ENCODE peak calls at places on chromosomes 6 and 20, in five cellular contexts. I is CD8-positive, alpha-beta T cell; L is IMR-90; D is HL-60; G is fibroblast of villous mesenchyme. Z is an unnamed sample.
A peak's percentile ranks its signal among the peaks of the same experiment; 100 is the strongest.

GRCh38 chr6:108763931-108764579 is 84.2 kb upstream of the ARMC2 start:
- DNase-seq in L (no peak), G (no peak), D (no peak), I (no peak), Z (no peak)

GRCh38 chr20:38685853-38686473 is 38.3 kb upstream of the SLC32A1 start:
- DNase-seq in I (peak; percentile 14), L (peak; percentile 44), G (peak; percentile 52), D (peak; percentile 33), Z (peak; percentile 88)

GRCh38 chr6:73451166-73452106 is 661 bp downstream of the CGAS start:
- DNase-seq in G (peak; percentile 50), I (peak; percentile 18), D (peak; percentile 66), L (peak; percentile 43), Z (no peak)

GRCh38 chr6:24918641-24919403 is 16.9 kb downstream of the RIPOR2 start:
- DNase-seq in G (no peak), I (no peak), L (no peak), D (no peak), Z (no peak)

GRCh38 chr6:128124713-128125112 is 223.9 kb upstream of the THEMIS start:
- DNase-seq in G (peak; percentile 63), L (peak; percentile 39), D (no peak), I (no peak), Z (no peak)

GRCh38 chr6:28683945-28684538 is 158.4 kb downstream of the GPX5 start:
- DNase-seq in I (no peak), D (peak; percentile 25), G (peak; percentile 49), L (peak; percentile 34), Z (no peak)

GRCh38 chr20:51505566-51505965 is 37.0 kb downstream of the NFATC2 start:
- DNase-seq in G (no peak), D (no peak), I (no peak), L (no peak), Z (no peak)

GRCh38 chr6:114024746-114025145 is 53.8 kb upstream of the HDAC2 start:
- DNase-seq in I (no peak), G (peak; percentile 24), D (no peak), L (peak; percentile 41), Z (no peak)

GRCh38 chr6:105177521-105177920 is 2.3 kb downstream of the POPDC3 start:
- DNase-seq in L (no peak), I (no peak), D (no peak), G (no peak), Z (no peak)

GRCh38 chr6:24788031-24788665 is 10.6 kb downstream of the ARMH2 start:
- DNase-seq in I (no peak), D (no peak), G (peak; percentile 18), L (peak; percentile 81), Z (no peak)

GRCh38 chr20:61159940-61160688 is 91.9 kb upstream of the CDH4 start:
- DNase-seq in D (no peak), G (no peak), I (no peak), L (no peak), Z (no peak)

GRCh38 chr20:51428451-51429143 is 113.9 kb downstream of the NFATC2 start:
- DNase-seq in I (no peak), G (peak; percentile 63), D (no peak), L (peak; percentile 44), Z (peak; percentile 54)

GRCh38 chr6:166966268-166966667 is 9.9 kb upstream of the RNASET2 start:
- DNase-seq in I (no peak), D (no peak), L (no peak), G (no peak), Z (no peak)

GRCh38 chr20:47800619-47801018 is 15.3 kb upstream of the SULF2 start:
- DNase-seq in I (no peak), G (no peak), L (no peak), D (no peak), Z (no peak)

GRCh38 chr6:85116475-85116874 is 333.4 kb upstream of the NT5E start:
- DNase-seq in I (no peak), D (no peak), L (no peak), G (no peak), Z (no peak)

GRCh38 chr6:85115876-85116275 is 334.0 kb upstream of the NT5E start:
- DNase-seq in L (no peak), I (no peak), G (no peak), D (no peak), Z (no peak)

GRCh38 chr6:85114583-85114939 is 335.3 kb upstream of the NT5E start:
- DNase-seq in I (no peak), D (no peak), L (no peak), G (no peak), Z (no peak)

GRCh38 chr6:85113934-85114582 is 335.8 kb upstream of the NT5E start:
- DNase-seq in G (no peak), L (no peak), D (no peak), I (no peak), Z (no peak)

DNA sequence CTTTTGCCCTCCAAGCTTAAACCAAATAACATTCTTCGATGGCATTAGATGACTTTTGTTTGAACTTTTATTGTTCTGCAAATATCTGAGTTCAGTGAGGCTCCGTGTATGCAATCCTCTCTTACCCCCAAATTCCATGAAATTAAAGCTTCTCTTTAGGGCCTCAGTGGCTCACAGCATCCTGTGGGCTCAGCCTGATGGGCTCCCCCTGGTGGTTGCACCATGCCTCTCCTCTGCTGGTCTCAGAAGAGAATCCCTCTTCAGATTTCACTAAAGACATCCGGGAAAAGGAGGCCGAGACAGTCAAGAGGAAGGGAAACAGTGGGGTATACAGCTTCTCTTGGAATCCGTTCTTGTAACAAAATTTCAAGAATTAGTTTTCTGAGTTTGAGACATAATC is 331.6 kb upstream of the NT5E start:
- DNase-seq in D (no peak), I (no peak), G (no peak), L (no peak), Z (no peak)
- TF ChIP-seq CTCF in D (no peak), I (no peak), G (no peak), L (no peak), Z (no peak)

GRCh38 chr20:6101346-6101745 is 21.5 kb downstream of the FERMT1 start:
- DNase-seq in G (no peak), I (no peak), D (no peak), L (no peak), Z (no peak)
- TF ChIP-seq CTCF in G (no peak), I (no peak), D (no peak), L (no peak), Z (no peak)

GRCh38 chr6:90369024-90369519 is 72.4 kb upstream of the BACH2 start:
- DNase-seq in L (peak; percentile 100), D (no peak), G (peak; percentile 100), I (no peak), Z (no peak)
- TF ChIP-seq CTCF in L (no peak), D (no peak), G (no peak), I (no peak), Z (no peak)

GRCh38 chr20:294602-295001 is 2.8 kb upstream of the ZCCHC3 start:
- DNase-seq in D (no peak), G (no peak), L (no peak), I (no peak), Z (no peak)

GRCh38 chr20:298755-299391 is 1.5 kb downstream of the ZCCHC3 start:
- DNase-seq in I (no peak), D (no peak), G (no peak), L (no peak), Z (no peak)

GRCh38 chr20:295804-296203 is 1.6 kb upstream of the ZCCHC3 start:
- DNase-seq in G (no peak), L (no peak), I (no peak), D (no peak), Z (no peak)

GRCh38 chr20:297925-298754 is 770 bp downstream of the ZCCHC3 start:
- DNase-seq in L (peak; percentile 71), I (peak; percentile 18), G (peak; percentile 68), D (peak; percentile 75), Z (peak; percentile 49)

GRCh38 chr20:297098-297924 is at the start of gene ZCCHC3:
- DNase-seq in L (peak; percentile 93), I (peak; percentile 76), G (peak; percentile 97), D (peak; percentile 98), Z (peak; percentile 74)
- TF ChIP-seq CTCF in L (peak; percentile 30), I (no peak), G (peak; percentile 15), D (no peak), Z (peak; percentile 14)

GRCh38 chr20:10323729-10324128 is 105.1 kb downstream of the SNAP25 start:
- DNase-seq in L (no peak), G (no peak), I (no peak), D (no peak), Z (no peak)
- TF ChIP-seq CTCF in L (no peak), G (no peak), I (no peak), D (no peak), Z (no peak)

DNA sequence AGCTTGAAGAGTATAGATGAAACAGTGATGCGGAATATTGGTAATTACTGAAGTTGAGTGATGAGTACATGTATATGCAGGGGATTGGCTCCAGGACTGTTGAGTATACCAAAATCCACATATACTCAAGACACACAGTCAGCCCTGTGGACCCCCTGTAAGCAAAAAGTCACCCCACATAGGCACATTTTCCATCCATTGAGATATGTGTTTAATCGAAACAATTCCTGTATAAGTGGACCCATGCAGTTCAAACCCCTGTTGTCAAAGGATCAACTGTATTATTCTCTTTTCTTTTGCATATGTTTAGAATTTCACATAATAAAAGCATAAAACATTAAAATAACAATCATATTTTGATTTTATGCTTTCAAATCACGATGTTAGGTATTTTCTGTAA is 32.1 kb upstream of the FILIP1 start:
- DNase-seq in I (no peak), G (no peak), L (no peak), D (no peak), Z (no peak)
- TF ChIP-seq CTCF in I (no peak), G (no peak), L (no peak), D (no peak), Z (no peak)

GRCh38 chr20:24303393-24303792 is 166.0 kb upstream of the SYNDIG1 start:
- DNase-seq in G (no peak), I (no peak), L (no peak), D (no peak), Z (no peak)
- TF ChIP-seq CTCF in G (no peak), I (no peak), L (no peak), D (no peak), Z (no peak)

GRCh38 chr6:35970181-35970580 is 49.3 kb upstream of the SRPK1 start:
- DNase-seq in G (peak; percentile 32), L (peak; percentile 80), I (no peak), D (no peak), Z (no peak)

GRCh38 chr6:35973670-35974222 is 50.7 kb downstream of the SLC26A8 start:
- DNase-seq in L (no peak), G (no peak), I (no peak), D (no peak), Z (no peak)

GRCh38 chr6:35969676-35970075 is 48.8 kb upstream of the SRPK1 start:
- DNase-seq in G (no peak), I (no peak), L (peak; percentile 48), D (no peak), Z (no peak)

GRCh38 chr6:35977308-35977707 is 47.1 kb downstream of the SLC26A8 start:
- DNase-seq in I (no peak), D (no peak), L (no peak), G (no peak), Z (no peak)

GRCh38 chr6:35972471-35972985 is 51.6 kb upstream of the SRPK1 start:
- DNase-seq in I (no peak), G (no peak), D (no peak), L (no peak), Z (no peak)
- TF ChIP-seq CTCF in I (no peak), G (no peak), D (no peak), L (no peak), Z (no peak)

GRCh38 chr6:137638926-137639706 is 144.9 kb upstream of the OLIG3 start:
- DNase-seq in D (no peak), I (no peak), G (peak; percentile 3), L (no peak), Z (no peak)
- TF ChIP-seq CTCF in D (no peak), I (no peak), G (no peak), L (no peak), Z (no peak)